ENCODE peak calls at places on chromosome 17, in ten cellular contexts. H is A549; Z is osteocyte; N is iris pigment epithelial cell; C is activated CD4-positive, alpha-beta T cell treated with anti-CD3 and anti-CD28 coated beads for 1 hour; J is NB4; M is epithelial cell of prostate; V is activated T-cell treated with anti-CD3 and anti-CD28 coated beads, Interleukin-2, amount 50 U/mL, for 72 hours; W is activated T-helper 1 cell treated with Interleukin-2 at 50 U/mL for 16 hours; D is epithelial cell of esophagus. T is an unnamed sample.

GRCh38 chr17:83125515-83126274 is 46.3 kb downstream of the METRNL start:
- DNase-seq in H (no peak), Z (no peak), N (no peak), C (no peak), J (peak), M (no peak), V (peak), W (no peak), D (no peak), T (no peak)

GRCh38 chr17:76395980-76396379 is 11.6 kb downstream of the SPHK1 start:
- DNase-seq in H (no peak), Z (no peak), N (no peak), C (no peak), J (no peak), M (no peak), V (no peak), W (no peak), D (no peak), T (no peak)

GRCh38 chr17:28334666-28335200 is 539 bp downstream of the IFT20 start:
- DNase-seq in H (no peak), Z (no peak), N (peak), C (no peak), J (no peak), M (no peak), V (peak), W (no peak), D (peak), T (no peak)

GRCh38 chr17:27489045-27489715 is 32.9 kb downstream of the KSR1 start:
- DNase-seq in H (peak), Z (no peak), N (peak), C (no peak), J (peak), M (no peak), V (no peak), W (no peak), D (peak), T (no peak)

GRCh38 chr17:78257810-78258322 is 26.4 kb downstream of the TMEM235 start:
- DNase-seq in H (no peak), Z (no peak), N (peak), C (no peak), J (peak), M (no peak), V (no peak), W (no peak), D (no peak), T (no peak)

GRCh38 chr17:52383493-52384100 is 225.1 kb upstream of the CA10 start:
- DNase-seq in H (peak), Z (no peak), N (peak), C (no peak), J (peak), M (peak), V (peak), W (no peak), D (peak), T (peak)

GRCh38 chr17:15233022-15233805 is 31.9 kb downstream of the PMP22 start:
- DNase-seq in H (peak), Z (no peak), N (peak), C (no peak), J (peak), M (peak), V (peak), W (no peak), D (peak), T (peak)

GRCh38 chr17:50102164-50102991 is 7.2 kb downstream of the PDK2 start:
- DNase-seq in H (no peak), Z (no peak), N (no peak), C (no peak), J (no peak), M (no peak), V (no peak), W (no peak), D (no peak), T (no peak)

GRCh38 chr17:39139561-39139960 is 11.9 kb downstream of the PLXDC1 start:
- DNase-seq in H (no peak), Z (no peak), N (no peak), C (no peak), J (no peak), M (no peak), V (no peak), W (no peak), D (no peak), T (no peak)

GRCh38 chr17:31509095-31509804 is 117.8 kb downstream of the RAB11FIP4 start:
- DNase-seq in H (no peak), Z (no peak), N (no peak), C (no peak), J (no peak), M (no peak), V (no peak), W (no peak), D (no peak), T (no peak)

GRCh38 chr17:57853695-57854094 is 3.9 kb upstream of the MRPS23 start:
- DNase-seq in H (no peak), Z (no peak), N (no peak), C (no peak), J (no peak), M (no peak), V (no peak), W (no peak), D (no peak), T (no peak)

GRCh38 chr17:28646039-28646754 is 1.2 kb upstream of the BLTP2 start:
- DNase-seq in H (no peak), Z (no peak), N (peak), C (no peak), J (no peak), M (no peak), V (no peak), W (no peak), D (no peak), T (no peak)

GRCh38 chr17:79939755-79940154 is 95.9 kb downstream of the TBC1D16 start:
- DNase-seq in H (no peak), Z (no peak), N (no peak), C (no peak), J (no peak), M (no peak), V (no peak), W (no peak), D (no peak), T (no peak)

GRCh38 chr17:77963441-77963840 is 4.9 kb downstream of the TNRC6C start:
- DNase-seq in H (no peak), Z (peak), N (peak), C (peak), J (peak), M (no peak), V (peak), W (peak), D (no peak), T (no peak)

GRCh38 chr17:61594294-61594825 is 3.3 kb upstream of the NACA2 start:
- DNase-seq in H (no peak), Z (no peak), N (no peak), C (no peak), J (peak), M (no peak), V (no peak), W (no peak), D (peak), T (no peak)

GRCh38 chr17:14737984-14738651 is 437.2 kb downstream of the HS3ST3B1 start:
- DNase-seq in H (peak), Z (peak), N (peak), C (no peak), J (peak), M (peak), V (no peak), W (no peak), D (peak), T (peak)

GRCh38 chr17:57984226-57984890 is 3.7 kb downstream of the VEZF1 start:
- DNase-seq in H (no peak), Z (no peak), N (peak), C (no peak), J (no peak), M (no peak), V (no peak), W (no peak), D (no peak), T (no peak)

GRCh38 chr17:75352079-75352569 is 53.4 kb downstream of the GRB2 start:
- DNase-seq in H (no peak), Z (no peak), N (no peak), C (no peak), J (no peak), M (peak), V (no peak), W (no peak), D (peak), T (no peak)

GRCh38 chr17:52287611-52288010 is 129.1 kb upstream of the CA10 start:
- DNase-seq in H (no peak), Z (no peak), N (no peak), C (no peak), J (no peak), M (no peak), V (no peak), W (no peak), D (no peak), T (no peak)

GRCh38 chr17:34527908-34528470 is 51.4 kb upstream of the TMEM132E start:
- DNase-seq in H (no peak), Z (no peak), N (no peak), C (no peak), J (peak), M (no peak), V (no peak), W (no peak), D (no peak), T (peak)

GRCh38 chr17:38701504-38702165 is 3.4 kb upstream of the MLLT6 start:
- DNase-seq in H (peak), Z (no peak), N (peak), C (peak), J (peak), M (no peak), V (peak), W (peak), D (peak), T (no peak)

T was measured in HuH-7.